ENCODE peak calls at places on chromosomes 6 and 20, in four cellular contexts. N is lung, P is heart right ventricle, I is adrenal gland. C is an unnamed sample.

GRCh38 chr6:75206338-75207210 is 721 bp upstream of the COL12A1 start:
- DNase-seq in N (no peak), P (peak; percentile 29), I (no peak), C (peak; percentile 50)

GRCh38 chr6:138765896-138766487 is 7.6 kb upstream of the CCDC28A start:
- DNase-seq in N (no peak), P (no peak), I (no peak), C (peak; percentile 9)

GRCh38 chr6:146741609-146742008 is 142.8 kb downstream of the ADGB start:
- DNase-seq in N (no peak), P (no peak), I (no peak), C (no peak)

GRCh38 chr6:168925671-168926070 is 328.0 kb downstream of the THBS2 start:
- DNase-seq in N (no peak), P (no peak), I (no peak), C (no peak)

GRCh38 chr20:23687986-23688385 is 852 bp downstream of the CST4 start:
- DNase-seq in N (peak; percentile 19), P (no peak), I (no peak), C (no peak)

GRCh38 chr6:53044071-53044470 is 21.1 kb upstream of the FBXO9 start:
- DNase-seq in N (no peak), P (no peak), I (no peak), C (no peak)

GRCh38 chr6:153525998-153526397 is 394.9 kb upstream of the RGS17 start:
- DNase-seq in N (no peak), P (no peak), I (no peak), C (no peak)

GRCh38 chr20:14631011-14631410 is 293.6 kb upstream of the FLRT3 start:
- DNase-seq in N (no peak), P (no peak), I (no peak), C (no peak)

GRCh38 chr6:134741193-134741521 is 208.7 kb downstream of the ALDH8A1 start:
- DNase-seq in N (no peak), P (no peak), I (no peak), C (no peak)

GRCh38 chr6:134436950-134437349 is 119.0 kb upstream of the SGK1 start:
- DNase-seq in N (no peak), P (no peak), I (no peak), C (no peak)

GRCh38 chr20:57248132-57248797 is 18.2 kb downstream of the BMP7 start:
- DNase-seq in N (no peak), P (no peak), I (no peak), C (no peak)

GRCh38 chr20:19915111-19915798 is 101.9 kb upstream of the NAA20 start:
- DNase-seq in N (no peak), P (no peak), I (no peak), C (no peak)

GRCh38 chr20:50138479-50139393 is 14.8 kb downstream of the PEDS1 start:
- DNase-seq in N (no peak), P (no peak), I (no peak), C (no peak)

GRCh38 chr6:27863962-27864905 is 48.0 kb downstream of the OR2B2 start:
- DNase-seq in N (no peak), P (no peak), I (peak; percentile 32), C (peak; percentile 48)

GRCh38 chr6:3869632-3870527 is 20.7 kb downstream of the FAM50B start:
- DNase-seq in N (no peak), P (no peak), I (no peak), C (peak; percentile 40)

GRCh38 chr6:78268591-78268990 is 598.8 kb upstream of the IRAK1BP1 start:
- DNase-seq in N (no peak), P (no peak), I (no peak), C (no peak)

GRCh38 chr6:91730710-91731109 is 1143.8 kb upstream of the MAP3K7 start:
- DNase-seq in N (no peak), P (no peak), I (no peak), C (no peak)

GRCh38 chr6:107737397-107737793 is 86.7 kb downstream of the SCML4 start:
- DNase-seq in N (no peak), P (no peak), I (no peak), C (no peak)

GRCh38 chr6:89518352-89519055 is 85.6 kb downstream of the ANKRD6 start:
- DNase-seq in N (no peak), P (no peak), I (no peak), C (no peak)

GRCh38 chr20:17678886-17679285 is 3.2 kb downstream of the RRBP1 start:
- DNase-seq in N (no peak), P (no peak), I (no peak), C (no peak)

GRCh38 chr6:88004707-88005106 is 42.9 kb upstream of the SPACA1 start:
- DNase-seq in N (peak; percentile 39), P (no peak), I (no peak), C (no peak)

GRCh38 chr6:147970970-147971369 is 371.7 kb upstream of the SASH1 start:
- DNase-seq in N (no peak), P (no peak), I (no peak), C (no peak)

GRCh38 chr20:63182425-63182824 is 33.5 kb downstream of the YTHDF1 start:
- DNase-seq in N (no peak), P (no peak), I (no peak), C (no peak)

GRCh38 chr6:44265843-44266233 is 487 bp upstream of the NFKBIE start:
- DNase-seq in N (no peak), P (no peak), I (no peak), C (no peak)

GRCh38 chr6:27771240-27771639 is 141.0 kb downstream of the OR2B2 start:
- DNase-seq in N (no peak), P (no peak), I (no peak), C (no peak)

GRCh38 chr6:144103026-144103563 is 7.7 kb upstream of the SF3B5 start:
- DNase-seq in N (no peak), P (no peak), I (no peak), C (no peak)

GRCh38 chr6:129889580-129889979 is 28.5 kb upstream of the TMEM244 start:
- DNase-seq in N (no peak), P (no peak), I (no peak), C (no peak)

GRCh38 chr6:108117427-108118358 is 43.2 kb upstream of the OSTM1 start:
- DNase-seq in N (no peak), P (peak; percentile 33), I (peak; percentile 34), C (peak; percentile 40)

GRCh38 chr6:11833626-11834592 is 55.3 kb upstream of the ADTRP start:
- DNase-seq in N (peak; percentile 60), P (no peak), I (no peak), C (no peak)

GRCh38 chr20:45254867-45255266 is 503 bp upstream of the SLPI start:
- DNase-seq in N (peak; percentile 39), P (no peak), I (no peak), C (no peak)

GRCh38 chr6:3409699-3410384 is 47.0 kb downstream of the SLC22A23 start:
- DNase-seq in N (peak; percentile 85), P (no peak), I (no peak), C (peak; percentile 74)

GRCh38 chr20:18034039-18034438 is 23.7 kb downstream of the OVOL2 start:
- DNase-seq in N (no peak), P (no peak), I (no peak), C (no peak)

DNA sequence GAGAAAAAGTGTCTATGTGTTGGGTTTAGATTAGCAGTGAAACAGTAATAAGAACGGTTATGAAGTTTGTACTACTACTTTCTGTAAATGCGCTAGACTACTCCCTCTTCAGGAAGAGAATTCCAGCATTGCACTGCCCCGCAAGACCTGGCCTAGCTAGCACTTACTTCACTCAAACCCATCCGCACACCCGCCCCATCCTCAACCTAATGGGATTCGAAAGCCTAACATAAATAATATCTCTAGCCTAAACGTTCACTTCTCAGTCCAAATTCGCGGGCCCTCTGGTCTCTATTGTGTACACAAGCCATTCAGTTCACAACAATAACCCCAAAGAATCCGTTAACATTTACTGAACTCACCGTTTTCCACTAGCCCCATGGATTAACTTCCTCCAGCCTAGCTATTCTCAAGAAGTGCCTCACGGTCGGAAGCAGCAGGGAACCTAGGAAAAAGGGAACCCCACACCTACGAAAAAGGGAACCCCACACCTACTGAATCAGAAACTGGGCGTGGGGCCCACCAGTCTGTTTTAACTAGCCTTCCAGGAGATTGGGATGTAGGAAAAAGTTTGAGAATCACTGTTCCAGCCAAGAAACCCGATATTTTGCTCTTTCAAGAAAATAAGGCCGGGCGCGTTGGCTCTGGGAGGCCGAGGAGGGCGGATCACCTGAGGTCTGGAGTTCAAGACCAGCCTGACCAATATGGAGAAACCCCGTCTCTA is 45.4 kb upstream of the BTN3A2 start:
- DNase-seq in N (no peak), P (no peak), I (no peak), C (no peak)
- TF ChIP-seq CTCF in N (no peak), P (no peak), I (no peak), C (no peak)

GRCh38 chr20:38150595-38151170 is 14.4 kb downstream of the TGM2 start:
- DNase-seq in N (no peak), P (no peak), I (no peak), C (peak; percentile 23)
- H3K36me3 ChIP-seq in N (peaks cover 35% of the 10 kb centered on the region), P (peaks cover 87% of the 10 kb centered on the region), I (no peaks in the 10 kb centered on the region), C (no peaks in the 10 kb centered on the region)

DNA sequence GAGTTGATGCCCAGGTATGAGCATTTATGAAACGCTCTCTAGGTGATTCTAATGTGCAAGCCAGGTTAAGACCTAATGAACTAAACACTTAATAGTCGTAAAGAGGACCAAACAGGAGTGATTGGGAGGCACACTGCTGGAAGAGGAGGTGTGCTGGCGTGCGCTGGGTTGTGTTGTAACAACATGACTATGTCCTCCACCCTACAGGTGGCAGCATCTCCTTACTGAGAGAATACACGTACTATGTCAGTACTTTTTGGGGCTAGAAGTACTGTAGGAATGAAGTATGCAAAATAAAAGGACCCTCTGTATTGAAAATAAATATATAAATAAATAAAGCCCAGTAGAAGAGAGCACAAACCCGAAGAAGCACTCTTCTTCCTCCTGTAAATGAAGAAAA is 11.9 kb downstream of the C6orf89 start:
- DNase-seq in N (no peak), P (no peak), I (no peak), C (no peak)
- TF ChIP-seq CTCF in N (no peak), P (peak; percentile 20), I (no peak), C (no peak)

GRCh38 chr6:31966997-31967925 is 4.7 kb downstream of the DXO start:
- DNase-seq in N (no peak), P (no peak), I (no peak), C (no peak)
- H3K36me3 ChIP-seq in N (peaks cover 15% of the 10 kb centered on the region), P (peaks cover 77% of the 10 kb centered on the region), I (no peaks in the 10 kb centered on the region), C (peaks cover 9% of the 10 kb centered on the region)

C was measured in mucosa of descending colon.